ENCODE peak calls at places on chromosome 3, in five cellular contexts. Z is body of pancreas, U is IMR-90, F is adrenal gland, Y is gastrocnemius medialis. J is an unnamed sample.

GRCh38 chr3:150146891-150147761 is 176.4 kb upstream of the PFN2 start:
- DNase-seq in Z (no peak), U (peak; percentile 98), F (no peak), Y (peak; percentile 91), J (no peak)

GRCh38 chr3:79006077-79006476 is 761.7 kb downstream of the ROBO1 start:
- DNase-seq in Z (no peak), U (no peak), F (no peak), Y (no peak), J (no peak)

GRCh38 chr3:106577241-106577640 is 708.4 kb upstream of the CBLB start:
- DNase-seq in Z (no peak), U (no peak), F (no peak), Y (no peak), J (no peak)

GRCh38 chr3:176916777-176917176 is 280.5 kb downstream of the TBL1XR1 start:
- DNase-seq in Z (peak; percentile 55), U (no peak), F (no peak), Y (no peak), J (no peak)

GRCh38 chr3:124772081-124772831 is 42.0 kb downstream of the UMPS start:
- DNase-seq in Z (peak; percentile 39), U (peak; percentile 70), F (peak; percentile 78), Y (peak; percentile 30), J (no peak)

GRCh38 chr3:157082305-157082981 is 77.5 kb downstream of the CCNL1 start:
- DNase-seq in Z (no peak), U (peak; percentile 88), F (no peak), Y (peak; percentile 44), J (no peak)

GRCh38 chr3:100059472-100059871 is 54.8 kb downstream of the FILIP1L start:
- DNase-seq in Z (no peak), U (no peak), F (no peak), Y (no peak), J (no peak)

GRCh38 chr3:60086811-60087210 is 1037.0 kb upstream of the CFAP20DC start:
- DNase-seq in Z (no peak), U (peak; percentile 18), F (no peak), Y (no peak), J (no peak)

GRCh38 chr3:37308247-37308646 is 133.9 kb upstream of the LRRFIP2 start:
- DNase-seq in Z (no peak), U (peak; percentile 27), F (no peak), Y (no peak), J (no peak)

GRCh38 chr3:159586587-159587202 is 401.9 kb upstream of the IL12A start:
- DNase-seq in Z (no peak), U (peak; percentile 63), F (peak; percentile 10), Y (no peak), J (no peak)

GRCh38 chr3:71893120-71893519 is 108.2 kb upstream of the PROK2 start:
- DNase-seq in Z (no peak), U (no peak), F (no peak), Y (no peak), J (no peak)

GRCh38 chr3:48571938-48572337 is 8.4 kb upstream of the UCN2 start:
- DNase-seq in Z (no peak), U (no peak), F (no peak), Y (no peak), J (no peak)
- H3K36me3 ChIP-seq in Z (no peaks in the 10 kb centered on the region), U (peaks cover 75% of the 10 kb centered on the region), F (no peaks in the 10 kb centered on the region), Y (no peaks in the 10 kb centered on the region), J (no peaks in the 10 kb centered on the region)

GRCh38 chr3:195180490-195181106 is 90.4 kb downstream of the XXYLT1 start:
- DNase-seq in Z (no peak), U (no peak), F (no peak), Y (no peak), J (no peak)

GRCh38 chr3:195181107-195181498 is 89.9 kb downstream of the XXYLT1 start:
- DNase-seq in Z (no peak), U (no peak), F (no peak), Y (no peak), J (no peak)

GRCh38 chr3:195181781-195182469 is 89.0 kb downstream of the XXYLT1 start:
- DNase-seq in Z (no peak), U (no peak), F (no peak), Y (no peak), J (no peak)

GRCh38 chr3:195183071-195183776 is 87.7 kb downstream of the XXYLT1 start:
- DNase-seq in Z (no peak), U (no peak), F (no peak), Y (no peak), J (no peak)

GRCh38 chr3:195182470-195182795 is 88.5 kb downstream of the XXYLT1 start:
- DNase-seq in Z (no peak), U (peak; percentile 81), F (no peak), Y (no peak), J (no peak)
- TF ChIP-seq POLR2A in Z (no peak), U (no peak), F (no peak), Y (no peak), J (no peak)

GRCh38 chr3:128482857-128483656 is 9.9 kb downstream of the GATA2 start:
- DNase-seq in Z (no peak), U (peak; percentile 84), F (peak; percentile 42), Y (no peak), J (no peak)
- H3K4me3 ChIP-seq in Z (no peak overlapping the region), U (no peak overlapping the region), F (no peak overlapping the region), Y (peak overlapping the region; percentile 66), J (no peak overlapping the region)

GRCh38 chr3:141830508-141830907 is 45.9 kb upstream of the ATP1B3 start:
- DNase-seq in Z (no peak), U (peak; percentile 6), F (no peak), Y (no peak), J (peak; percentile 24)
- H3K36me3 ChIP-seq in Z (no peaks in the 10 kb centered on the region), U (no peaks in the 10 kb centered on the region), F (no peaks in the 10 kb centered on the region), Y (no peaks in the 10 kb centered on the region), J (no peaks in the 10 kb centered on the region)

DNA sequence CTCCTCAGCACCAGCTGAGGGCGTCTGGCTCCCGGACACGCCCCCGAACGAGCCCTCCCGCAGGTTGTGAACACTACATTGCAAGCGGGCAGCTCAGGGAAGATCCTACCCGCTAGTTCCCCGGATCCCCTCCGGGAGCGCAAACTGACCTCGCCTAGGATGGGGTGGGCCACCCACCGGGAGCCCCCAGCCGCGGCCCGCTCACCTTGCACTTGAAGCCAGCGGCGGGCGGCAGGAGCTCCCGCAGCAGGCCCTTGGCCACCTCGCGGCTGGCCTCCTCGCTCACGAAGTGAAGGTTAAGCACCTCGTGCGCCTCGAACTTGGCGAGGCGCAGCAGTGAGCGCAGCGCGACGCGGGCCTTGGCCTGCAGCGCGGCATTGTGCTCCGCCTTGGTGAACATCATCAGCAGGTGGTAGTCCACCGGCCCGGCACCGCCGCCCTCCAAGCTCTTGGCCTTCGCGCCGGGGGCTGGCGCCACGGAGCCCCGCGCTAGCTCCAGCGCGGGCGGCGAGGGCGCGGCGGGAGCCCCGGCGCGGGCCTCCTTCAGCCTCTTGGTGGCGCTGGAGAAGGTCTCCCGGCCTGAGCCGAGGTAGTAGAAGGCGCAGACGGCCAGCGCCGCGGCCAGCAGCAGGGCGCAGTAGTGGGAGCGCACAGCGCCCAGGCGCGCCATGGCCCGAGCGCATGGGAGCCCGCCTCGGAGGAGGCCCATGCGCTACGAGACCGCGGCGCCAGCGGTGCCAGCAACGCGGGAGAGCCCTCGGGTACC is 426 bp downstream of the XXYLT1 start:
- DNase-seq in Z (peak; percentile 72), U (peak; percentile 69), F (peak; percentile 30), Y (no peak), J (no peak)
- TF ChIP-seq POLR2A in Z (no peak), U (no peak), F (no peak), Y (no peak), J (no peak)

GRCh38 chr3:50227390-50228183 is 8.4 kb upstream of the GNAI2 start:
- DNase-seq in Z (peak; percentile 95), U (peak; percentile 80), F (peak; percentile 89), Y (peak; percentile 85), J (peak; percentile 94)
- H3K4me3 ChIP-seq in Z (peak overlapping the region; percentile 43), U (peak overlapping the region; percentile 82), F (peak overlapping the region; percentile 69), Y (peak overlapping the region; percentile 80), J (peak overlapping the region; percentile 71)

GRCh38 chr3:172266103-172266502 is 182.2 kb downstream of the GHSR start:
- DNase-seq in Z (no peak), U (no peak), F (no peak), Y (no peak), J (no peak)
- H3K36me3 ChIP-seq in Z (peaks cover 6% of the 10 kb centered on the region), U (peaks cover 21% of the 10 kb centered on the region), F (no peaks in the 10 kb centered on the region), Y (no peaks in the 10 kb centered on the region), J (no peaks in the 10 kb centered on the region)

J was measured in breast epithelium.